ENCODE peak calls at places on chromosomes 1 and 21, in seven cellular contexts. O is pancreas, H is A673, I is fibroblast of lung, V is K562, U is tibial nerve, N is right atrium auricular region. D is an unnamed sample.
A peak's percentile ranks its signal among the peaks of the same experiment; 100 is the strongest.

GRCh38 chr21:45421071-45421845 is 16.3 kb downstream of the COL18A1 start:
- DNase-seq in O (peak; percentile 82), H (no peak), I (no peak), V (no peak), U (no peak), N (no peak), D (peak; percentile 63)

GRCh38 chr1:206631085-206631509 is 4.2 kb upstream of the DYRK3 start:
- DNase-seq in O (no peak), H (peak; percentile 97), I (peak; percentile 80), V (peak; percentile 93), U (peak; percentile 65), N (peak; percentile 83), D (no peak)

GRCh38 chr21:16193758-16194606 is 464.2 kb downstream of the USP25 start:
- DNase-seq in O (no peak), H (no peak), I (peak; percentile 93), V (no peak), U (peak; percentile 70), N (peak; percentile 84), D (no peak)

GRCh38 chr1:172089768-172090510 is 248.6 kb downstream of the DNM3 start:
- DNase-seq in O (peak; percentile 79), H (peak; percentile 65), I (peak; percentile 47), V (no peak), U (peak; percentile 23), N (no peak), D (peak; percentile 87)

GRCh38 chr1:31765041-31765467 is 914 bp upstream of the ADGRB2 start:
- DNase-seq in O (peak; percentile 64), H (peak; percentile 41), I (no peak), V (peak; percentile 45), U (peak; percentile 23), N (no peak), D (no peak)

GRCh38 chr1:109509176-109510134 is at the start of gene AMIGO1:
- DNase-seq in O (peak; percentile 76), H (peak; percentile 75), I (peak; percentile 52), V (peak; percentile 96), U (no peak), N (no peak), D (peak; percentile 76)

GRCh38 chr1:8378202-8378601 is 60.3 kb downstream of the SLC45A1 start:
- DNase-seq in O (no peak), H (no peak), I (no peak), V (no peak), U (peak; percentile 50), N (no peak), D (no peak)

GRCh38 chr1:32334274-32334861 is 1.7 kb downstream of the MARCKSL1 start:
- DNase-seq in O (peak; percentile 52), H (peak; percentile 37), I (no peak), V (no peak), U (no peak), N (no peak), D (no peak)

GRCh38 chr1:147129116-147129873 is 43.0 kb downstream of the PRKAB2 start:
- DNase-seq in O (no peak), H (no peak), I (no peak), V (no peak), U (no peak), N (no peak), D (no peak)

GRCh38 chr1:2130156-2130555 is 64.4 kb downstream of the FAAP20 start:
- DNase-seq in O (no peak), H (no peak), I (no peak), V (no peak), U (no peak), N (no peak), D (peak; percentile 22)

GRCh38 chr1:216184281-216184680 is 239.0 kb downstream of the USH2A start:
- DNase-seq in O (no peak), H (peak; percentile 14), I (peak; percentile 19), V (no peak), U (no peak), N (no peak), D (no peak)

GRCh38 chr1:233170741-233171140 is 124.8 kb downstream of the PCNX2 start:
- DNase-seq in O (no peak), H (no peak), I (no peak), V (no peak), U (no peak), N (no peak), D (no peak)

GRCh38 chr1:237677979-237678378 is 212.7 kb downstream of the ZP4 start:
- DNase-seq in O (no peak), H (peak; percentile 3), I (peak; percentile 61), V (no peak), U (no peak), N (no peak), D (no peak)

GRCh38 chr1:201269900-201270410 is 13.4 kb upstream of the PKP1 start:
- DNase-seq in O (no peak), H (no peak), I (no peak), V (no peak), U (no peak), N (no peak), D (no peak)

GRCh38 chr1:234154320-234155251 is 218.7 kb upstream of the COA6 start:
- DNase-seq in O (no peak), H (peak; percentile 90), I (peak; percentile 77), V (peak; percentile 68), U (peak; percentile 34), N (no peak), D (no peak)

GRCh38 chr1:43285269-43285986 is at the start of gene C1orf210:
- DNase-seq in O (peak; percentile 98), H (no peak), I (no peak), V (peak; percentile 86), U (no peak), N (no peak), D (peak; percentile 94)

GRCh38 chr1:13766906-13767564 is 67.0 kb downstream of the PRDM2 start:
- DNase-seq in O (no peak), H (no peak), I (peak; percentile 77), V (no peak), U (no peak), N (no peak), D (no peak)

DNA sequence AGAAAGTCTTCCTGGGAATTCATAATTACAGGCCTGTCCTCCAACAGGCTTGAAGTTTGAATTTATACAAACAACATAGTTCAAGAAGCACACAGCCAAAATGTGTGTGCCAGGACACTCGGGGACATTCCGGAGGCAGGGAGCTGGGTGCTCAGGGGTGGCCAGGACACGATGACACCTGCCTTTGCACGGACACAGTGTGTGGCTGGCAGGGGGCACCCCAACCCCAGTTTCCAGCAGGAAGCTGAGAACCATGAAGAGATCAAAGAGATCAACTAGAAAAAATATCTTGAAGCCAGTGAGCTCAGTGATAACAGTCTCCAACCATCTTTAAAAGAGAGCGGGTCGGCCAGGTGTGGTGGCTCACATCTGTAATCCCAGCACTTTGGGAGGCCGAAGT is 32.5 kb upstream of the TRAPPC10 start:
- DNase-seq in O (no peak), H (no peak), I (no peak), V (no peak), U (no peak), N (no peak), D (no peak)
- TF ChIP-seq CTCF in O (no peak), H (no peak), I (no peak), V (peak; percentile 21), U (peak; percentile 34), N (no peak), D (no peak)

GRCh38 chr1:156726549-156727226 is 1.6 kb upstream of the METTL25B start:
- DNase-seq in O (no peak), H (peak; percentile 82), I (peak; percentile 53), V (peak; percentile 50), U (peak; percentile 77), N (no peak), D (no peak)
- H3K4me1 ChIP-seq in O (peaks cover 39% of the 10 kb centered on the region), H (peaks cover 23% of the 10 kb centered on the region), I (peaks cover 24% of the 10 kb centered on the region), V (peaks cover 13% of the 10 kb centered on the region), U (peaks cover 39% of the 10 kb centered on the region), N (peaks cover 43% of the 10 kb centered on the region), D (peaks cover 41% of the 10 kb centered on the region)

GRCh38 chr21:32411366-32412161 is 942 bp upstream of the EVA1C start:
- DNase-seq in O (peak; percentile 93), H (peak; percentile 76), I (peak; percentile 68), V (peak; percentile 58), U (peak; percentile 90), N (peak; percentile 96), D (peak; percentile 93)

GRCh38 chr21:32412998-32413504 is 545 bp downstream of the EVA1C start:
- DNase-seq in O (peak; percentile 63), H (peak; percentile 36), I (no peak), V (no peak), U (peak; percentile 41), N (peak; percentile 79), D (peak; percentile 83)

GRCh38 chr21:32410916-32411315 is 1.6 kb upstream of the EVA1C start:
- DNase-seq in O (no peak), H (no peak), I (no peak), V (no peak), U (no peak), N (no peak), D (no peak)

GRCh38 chr21:32413697-32414578 is 1.4 kb downstream of the EVA1C start:
- DNase-seq in O (no peak), H (peak; percentile 39), I (peak; percentile 62), V (no peak), U (peak; percentile 43), N (no peak), D (no peak)

DNA sequence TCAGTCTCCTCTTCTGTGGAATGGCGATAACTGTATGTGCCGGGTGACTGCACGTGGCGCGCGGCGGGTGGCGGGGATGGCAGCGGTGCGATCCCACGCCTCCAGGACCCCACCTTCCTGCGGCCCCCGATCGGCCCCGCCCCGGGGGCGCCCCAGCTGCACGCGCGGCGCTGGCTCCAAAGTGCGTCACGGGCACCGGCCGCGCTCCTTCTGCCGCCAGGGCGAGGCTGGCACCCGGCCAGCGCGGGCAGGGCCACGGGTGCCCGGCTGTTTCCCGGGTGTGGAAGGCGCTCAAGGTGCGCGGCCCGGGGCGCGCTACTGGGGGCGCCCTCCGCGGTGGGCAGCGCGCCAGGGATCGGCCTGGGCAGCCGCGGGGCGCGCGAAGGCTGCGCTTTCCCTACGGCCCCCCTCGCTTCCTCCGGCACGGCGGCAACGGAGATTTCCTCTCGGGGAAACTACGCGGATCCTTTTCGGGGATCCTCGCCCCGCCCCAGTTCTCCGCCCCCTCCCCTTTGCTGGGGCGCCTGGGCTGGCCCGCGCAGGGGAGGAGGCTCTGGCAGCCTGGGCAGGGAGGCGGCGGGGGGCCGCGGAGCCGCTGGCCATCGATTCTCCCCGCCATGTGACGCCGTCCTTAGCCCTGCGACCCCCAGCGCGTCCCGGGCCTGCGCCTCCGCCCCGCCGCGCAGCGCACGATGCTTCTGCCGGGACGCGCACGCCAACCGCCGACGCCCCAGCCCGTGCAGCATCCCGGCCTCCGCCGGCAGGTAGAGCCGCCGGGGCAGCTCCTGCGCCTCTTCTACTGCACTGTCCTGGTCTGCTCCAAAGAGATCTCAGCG is at the start of gene EVA1C:
- DNase-seq in O (peak; percentile 89), H (peak; percentile 63), I (peak; percentile 32), V (peak; percentile 30), U (peak; percentile 49), N (no peak), D (peak; percentile 81)
- TF ChIP-seq CTCF in O (peak; percentile 11), H (no peak), I (no peak), V (no peak), U (peak; percentile 83), N (peak; percentile 15), D (no peak)

GRCh38 chr1:226404063-226404903 is 3.6 kb downstream of the PARP1 start:
- DNase-seq in O (no peak), H (no peak), I (peak; percentile 36), V (no peak), U (no peak), N (no peak), D (no peak)

GRCh38 chr1:226406401-226406881 is 1.5 kb downstream of the PARP1 start:
- DNase-seq in O (no peak), H (no peak), I (peak; percentile 42), V (no peak), U (no peak), N (no peak), D (no peak)

GRCh38 chr1:226407199-226407496 is 745 bp downstream of the PARP1 start:
- DNase-seq in O (no peak), H (no peak), I (no peak), V (no peak), U (no peak), N (no peak), D (no peak)

GRCh38 chr1:226404904-226405222 is 3.0 kb downstream of the PARP1 start:
- DNase-seq in O (no peak), H (no peak), I (no peak), V (no peak), U (no peak), N (no peak), D (no peak)

GRCh38 chr1:226405411-226405988 is 2.4 kb downstream of the PARP1 start:
- DNase-seq in O (no peak), H (no peak), I (no peak), V (no peak), U (no peak), N (no peak), D (no peak)
- H3K4me1 ChIP-seq in O (peaks cover 39% of the 10 kb centered on the region), H (peaks cover 40% of the 10 kb centered on the region), I (peaks cover 14% of the 10 kb centered on the region), V (peaks cover 33% of the 10 kb centered on the region), U (peaks cover 44% of the 10 kb centered on the region), N (peaks cover 44% of the 10 kb centered on the region), D (peaks cover 9% of the 10 kb centered on the region)